ENCODE peak calls at places on chromosomes 12 and 14, in six cellular contexts. S, M, O, B, Z and I are unnamed samples.

GRCh38 chr12:90621927-90622326 is 333.0 kb downstream of the CCER1 start:
- DNase-seq in S (no peak), Z (no peak), M (no peak), O (no peak), B (no peak), I (no peak)

GRCh38 chr14:74952195-74952665 is 3.2 kb downstream of the PGF start:
- DNase-seq in B (no peak), Z (no peak), M (no peak), O (no peak), S (no peak), I (no peak)

GRCh38 chr14:90815567-90815816 is 738 bp downstream of the TTC7B start:
- DNase-seq in O (no peak), B (no peak), M (no peak), Z (no peak), S (no peak), I (no peak)

GRCh38 chr14:61463664-61464063 is 142.3 kb downstream of the PRKCH start:
- DNase-seq in O (no peak), S (no peak), Z (no peak), M (no peak), B (no peak), I (no peak)

GRCh38 chr12:7984900-7985299 is 47.6 kb upstream of the FOXJ2 start:
- DNase-seq in O (no peak), Z (no peak), S (no peak), M (no peak), B (no peak), I (no peak)

GRCh38 chr14:74763803-74764531 is 851 bp downstream of the YLPM1 start:
- DNase-seq in B (no peak), Z (peak; percentile 65), O (peak; percentile 68), S (peak; percentile 10), M (no peak), I (no peak)

GRCh38 chr12:75553865-75554555 is 42.6 kb upstream of the KRR1 start:
- DNase-seq in B (no peak), Z (no peak), O (no peak), S (no peak), M (no peak), I (no peak)

GRCh38 chr14:73740921-73741326 is 26.7 kb upstream of the PNMA1 start:
- DNase-seq in Z (peak; percentile 91), B (peak; percentile 92), S (peak; percentile 92), M (peak; percentile 61), O (peak; percentile 90), I (no peak)

GRCh38 chr12:127559349-127560040 is 707.5 kb upstream of the TMEM132C start:
- DNase-seq in M (no peak), O (no peak), Z (no peak), B (peak; percentile 40), S (peak; percentile 22), I (no peak)

GRCh38 chr12:66371982-66372381 is 69.7 kb downstream of the HELB start:
- DNase-seq in Z (no peak), B (no peak), S (no peak), O (no peak), M (no peak), I (no peak)

GRCh38 chr14:50360093-50360492 is 36.6 kb downstream of the CDKL1 start:
- DNase-seq in M (no peak), O (no peak), B (no peak), S (no peak), Z (no peak), I (no peak)

GRCh38 chr12:998020-998874 is 7.2 kb downstream of the ERC1 start:
- DNase-seq in S (no peak), Z (no peak), O (no peak), B (no peak), M (no peak), I (no peak)

GRCh38 chr12:2664721-2665577 is 129.8 kb upstream of the FKBP4 start:
- DNase-seq in O (no peak), Z (peak; percentile 49), B (no peak), M (no peak), S (no peak), I (no peak)

GRCh38 chr14:77376771-77377501 is at the start of the genes SAMD15 and TMED8:
- DNase-seq in M (peak; percentile 61), B (peak; percentile 82), O (peak; percentile 86), Z (peak; percentile 85), S (peak; percentile 84), I (peak; percentile 83)
- TF ChIP-seq POLR2AphosphoS5 in M (peak; percentile 75), B (peak; percentile 42), O (no peak), Z (peak; percentile 52), S (peak; percentile 49), I (peak; percentile 52)

GRCh38 chr12:108981835-108982234 is 39.0 kb downstream of the SVOP start:
- DNase-seq in S (no peak), B (no peak), M (no peak), Z (no peak), O (no peak), I (no peak)
- TF ChIP-seq POLR2A in S (no peak), B (no peak), M (no peak), Z (no peak), O (no peak), I (no peak)

DNA sequence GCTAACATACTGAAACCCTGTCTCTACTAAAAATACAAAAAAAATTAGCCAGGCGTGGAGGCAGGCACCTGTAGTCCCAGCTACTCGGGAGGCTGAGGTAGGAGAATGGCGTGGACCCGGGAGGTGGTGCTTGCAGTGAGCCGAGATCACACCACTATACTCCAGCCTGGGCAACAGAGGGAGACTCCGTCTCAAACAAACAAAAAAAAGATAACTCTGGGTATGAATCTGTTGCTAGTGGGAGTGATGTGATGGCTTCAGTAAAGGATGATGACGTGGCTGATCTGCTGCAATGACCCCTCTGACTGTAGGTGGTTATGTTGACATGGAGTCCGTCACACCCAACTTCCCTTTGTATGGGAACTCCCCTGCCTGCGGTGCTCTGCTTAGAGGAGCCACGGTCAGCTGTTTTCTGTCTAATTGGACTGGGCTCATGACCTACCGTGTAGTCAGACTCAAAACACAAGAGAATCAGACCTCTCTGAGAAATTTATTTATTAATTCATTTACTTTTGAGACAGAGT is 59.1 kb upstream of the MED13L start:
- DNase-seq in M (no peak), B (peak; percentile 31), Z (no peak), S (peak; percentile 36), O (no peak), I (peak; percentile 52)
- TF ChIP-seq POLR2AphosphoS5 in M (no peak), B (no peak), Z (no peak), S (no peak), O (no peak), I (no peak)

GRCh38 chr12:12725086-12725955 is 8.2 kb downstream of the CDKN1B start:
- DNase-seq in O (peak; percentile 96), B (peak; percentile 95), Z (peak; percentile 98), S (peak; percentile 95), M (peak; percentile 98), I (peak; percentile 74)

GRCh38 chr12:12723147-12723680 is 6.0 kb downstream of the CDKN1B start:
- DNase-seq in B (no peak), M (no peak), S (no peak), O (no peak), Z (no peak), I (no peak)

GRCh38 chr12:12724421-12725085 is 7.4 kb downstream of the CDKN1B start:
- DNase-seq in M (no peak), O (no peak), B (no peak), S (no peak), Z (no peak), I (no peak)

GRCh38 chr12:12722351-12723146 is 5.4 kb downstream of the CDKN1B start:
- DNase-seq in S (no peak), M (no peak), B (no peak), Z (no peak), O (no peak), I (no peak)

GRCh38 chr12:12723681-12724420 is 6.7 kb downstream of the CDKN1B start:
- DNase-seq in B (peak; percentile 44), O (no peak), S (peak; percentile 54), M (no peak), Z (peak; percentile 73), I (no peak)
- TF ChIP-seq POLR2A in B (no peak), O (no peak), S (peak; percentile 52), M (no peak), Z (no peak), I (peak; percentile 64)

GRCh38 chr12:88908345-88908744 is 328.1 kb upstream of the KITLG start:
- DNase-seq in S (no peak), O (no peak), B (no peak), Z (no peak), M (no peak), I (no peak)
- TF ChIP-seq POLR2AphosphoS5 in S (no peak), O (no peak), B (no peak), Z (no peak), M (no peak), I (no peak)

GRCh38 chr12:121839106-121839992 is 19.3 kb downstream of the HPD start:
- DNase-seq in Z (peak; percentile 100), M (peak; percentile 95), S (peak; percentile 100), O (peak; percentile 99), B (peak; percentile 100), I (peak; percentile 96)
- TF ChIP-seq POLR2A in Z (peak; percentile 26), M (peak; percentile 81), S (peak; percentile 55), O (peak; percentile 29), B (no peak), I (peak; percentile 41)

GRCh38 chr12:97572220-97572619 is 109.6 kb downstream of the RMST start:
- DNase-seq in Z (no peak), O (no peak), M (no peak), S (no peak), B (no peak), I (no peak)

GRCh38 chr12:97573901-97574300 is 111.3 kb downstream of the RMST start:
- DNase-seq in M (no peak), B (no peak), Z (no peak), O (no peak), S (no peak), I (no peak)

GRCh38 chr12:97575792-97576191 is 113.2 kb downstream of the RMST start:
- DNase-seq in B (no peak), Z (no peak), S (no peak), O (no peak), M (no peak), I (no peak)
- TF ChIP-seq POLR2AphosphoS5 in B (no peak), Z (no peak), S (no peak), O (no peak), M (no peak), I (no peak)

DNA sequence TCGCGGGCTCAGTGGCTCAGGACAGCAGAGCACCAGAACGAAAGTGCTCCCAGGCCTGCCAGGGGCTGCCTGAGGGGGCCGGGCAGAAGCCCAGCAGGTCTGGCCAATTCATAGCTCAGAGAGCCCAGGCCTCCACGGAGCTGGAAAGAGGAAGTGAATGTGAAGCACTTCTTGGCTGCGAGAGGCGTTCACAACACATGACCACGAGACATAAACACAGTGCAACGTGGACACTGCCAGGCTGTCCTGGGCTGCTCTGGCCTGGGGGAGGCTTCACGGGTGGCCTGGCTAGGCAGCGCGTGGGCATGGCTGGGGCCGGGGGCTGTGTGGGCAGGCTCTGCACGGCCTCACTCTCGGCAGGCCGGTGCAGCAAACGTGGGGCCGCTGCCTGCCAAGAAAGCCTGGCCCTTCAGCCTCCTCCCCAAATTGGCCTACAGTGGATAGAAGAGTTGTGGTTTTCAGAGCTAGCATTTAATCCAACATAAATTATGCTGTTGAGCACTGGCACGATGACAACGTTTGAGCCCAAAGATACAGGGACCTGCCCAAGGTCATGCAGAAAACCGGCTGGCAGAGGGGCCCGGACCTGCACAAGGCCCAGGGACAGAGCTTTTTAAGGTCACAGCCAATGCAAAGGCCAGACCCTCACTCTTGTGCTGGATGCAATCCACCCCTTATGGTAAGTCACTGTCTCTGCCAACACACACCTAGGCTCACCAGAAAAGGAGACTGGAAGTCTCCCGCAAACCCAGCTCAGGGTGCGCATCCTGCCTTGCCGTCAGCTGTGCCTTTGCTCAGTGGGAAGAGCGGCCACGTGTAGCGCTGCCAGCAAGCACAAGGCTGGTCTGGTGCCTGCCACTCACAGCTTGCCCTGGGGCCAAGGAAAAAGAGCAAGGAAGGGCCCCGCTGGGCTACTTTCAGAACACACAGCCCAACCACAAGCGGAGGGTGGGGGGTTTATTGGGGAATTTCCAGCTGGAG is 8.6 kb downstream of the SLC25A29 start:
- DNase-seq in S (peak; percentile 72), B (peak; percentile 76), M (no peak), Z (peak; percentile 96), O (peak; percentile 86), I (peak; percentile 86)
- TF ChIP-seq POLR2A in S (no peak), B (no peak), M (no peak), Z (no peak), O (no peak), I (no peak)